ENCODE peak calls at places on chromosome 2, in seven cellular contexts. X is ACHN; A is activated CD4-positive, alpha-beta T cell treated with anti-CD3 and anti-CD28 coated beads, Interleukin-2, amount 50 U/mL, for 48 hours; G is KG1; W is HEK293T; E is fibroblast of mammary gland; V is stimulated activated CD4-positive, alpha-beta T cell treated with anti-CD3 and anti-CD28 coated beads, Interleukin-2, amount 100 ng/mL, for 4 hours. Z is an unnamed sample.

GRCh38 chr2:158489366-158490112 is 32.8 kb downstream of the PKP4 start:
- DNase-seq in X (no peak), V (no peak), A (no peak), E (no peak), W (peak), G (no peak), Z (no peak)

GRCh38 chr2:121925466-121925865 is 170.0 kb downstream of the TSN start:
- DNase-seq in G (no peak), W (no peak), V (no peak), E (peak), A (no peak), X (no peak), Z (no peak)

GRCh38 chr2:211396815-211397214 is 840.4 kb downstream of the CPS1 start:
- DNase-seq in X (no peak), V (no peak), E (no peak), G (no peak), W (no peak), A (no peak), Z (no peak)

GRCh38 chr2:109655287-109655686 is 41.1 kb downstream of the SOWAHC start:
- DNase-seq in E (no peak), G (no peak), X (no peak), A (no peak), V (no peak), W (no peak), Z (no peak)

GRCh38 chr2:3238951-3239841 is 138.4 kb downstream of the EIPR1 start:
- DNase-seq in A (peak), X (no peak), W (no peak), V (no peak), E (no peak), G (no peak), Z (no peak)

GRCh38 chr2:36461039-36461681 is 105.6 kb downstream of the CRIM1 start:
- DNase-seq in G (no peak), W (no peak), V (no peak), A (no peak), X (peak), E (peak), Z (peak)

GRCh38 chr2:28321426-28321825 is 71.2 kb upstream of the FOSL2 start:
- DNase-seq in X (no peak), A (no peak), W (no peak), V (no peak), E (no peak), G (no peak), Z (no peak)

GRCh38 chr2:205725059-205725458 is 42.8 kb downstream of the NRP2 start:
- DNase-seq in A (no peak), X (no peak), G (no peak), E (no peak), W (no peak), V (no peak), Z (no peak)

GRCh38 chr2:146576301-146576700 is 1268.5 kb upstream of the ACVR2A start:
- DNase-seq in W (no peak), X (no peak), A (no peak), V (no peak), E (peak), G (no peak), Z (no peak)

GRCh38 chr2:229273384-229274338 is 2.6 kb upstream of the PID1 start:
- DNase-seq in W (peak), G (no peak), V (no peak), E (peak), X (peak), A (no peak), Z (no peak)